ENCODE peak calls at places on chromosomes 7 and 10, in seven cellular contexts. P, F, G, J, R, E and X are unnamed samples.

GRCh38 chr10:24462340-24462739 is 253.4 kb downstream of the KIAA1217 start:
- DNase-seq in G (no peak), J (no peak), E (no peak), R (no peak), F (no peak), P (no peak), X (no peak)

GRCh38 chr10:123599366-123599849 is 66.7 kb upstream of the GPR26 start:
- DNase-seq in R (no peak), P (no peak), F (peak; percentile 11), E (no peak), J (no peak), G (no peak), X (no peak)

GRCh38 chr10:128054163-128054970 is 71.9 kb downstream of the MKI67 start:
- DNase-seq in J (no peak), E (no peak), P (no peak), G (no peak), F (no peak), R (no peak), X (peak; percentile 10)

GRCh38 chr10:112914288-112914952 is 35.6 kb upstream of the TCF7L2 start:
- DNase-seq in E (no peak), P (no peak), G (no peak), R (no peak), J (no peak), F (no peak), X (no peak)

GRCh38 chr10:132446661-132447445 is 49.9 kb downstream of the PWWP2B start:
- DNase-seq in F (no peak), P (peak; percentile 63), R (no peak), E (peak; percentile 32), J (peak; percentile 58), G (no peak), X (peak; percentile 4)

GRCh38 chr10:968546-969199 is 19.6 kb upstream of the GTPBP4 start:
- DNase-seq in G (no peak), F (no peak), J (no peak), R (no peak), P (no peak), E (no peak), X (no peak)

GRCh38 chr7:82080254-82080924 is 310.5 kb upstream of the HGF start:
- DNase-seq in E (no peak), G (no peak), J (no peak), R (no peak), F (no peak), P (no peak), X (no peak)

GRCh38 chr10:51063659-51064535 is 10.4 kb upstream of the PRKG1 start:
- DNase-seq in P (no peak), G (peak; percentile 33), E (no peak), F (no peak), R (no peak), J (peak; percentile 12), X (no peak)

GRCh38 chr10:14712991-14713422 is 61.7 kb downstream of the FAM107B start:
- DNase-seq in R (no peak), P (no peak), F (no peak), E (no peak), J (no peak), G (no peak), X (no peak)

GRCh38 chr7:43756368-43757072 is 2.0 kb upstream of the BLVRA start:
- DNase-seq in P (no peak), E (peak; percentile 89), J (no peak), R (no peak), F (no peak), G (no peak), X (no peak)